ENCODE peak calls at places on chromosome 20, in six cellular contexts. E is IMR-90, K is neuronal stem cell, L is mesendoderm, T is H1, S is H9. V is an unnamed sample.

GRCh38 chr20:9447182-9447581 is 67.2 kb upstream of the LAMP5 start:
- DNase-seq in E (no peak), K (no peak), L (no peak), T (no peak), S (no peak), V (no peak)

GRCh38 chr20:9338101-9338500 is 176.3 kb upstream of the LAMP5 start:
- DNase-seq in E (no peak), K (no peak), L (no peak), T (no peak), S (no peak), V (no peak)

GRCh38 chr20:15890358-15890982 is 682.8 kb downstream of the KIF16B start:
- DNase-seq in E (no peak), K (no peak), L (no peak), T (no peak), S (no peak), V (no peak)

GRCh38 chr20:47670913-47671312 is 114.4 kb downstream of the SULF2 start:
- DNase-seq in E (no peak), K (no peak), L (no peak), T (no peak), S (no peak), V (no peak)

GRCh38 chr20:56178219-56178618 is 70.3 kb upstream of the MC3R start:
- DNase-seq in E (no peak), K (no peak), L (peak), T (no peak), S (no peak), V (no peak)

GRCh38 chr20:23190557-23190956 is 104.4 kb upstream of the CD93 start:
- DNase-seq in E (no peak), K (no peak), L (no peak), T (no peak), S (no peak), V (peak)

GRCh38 chr20:43458422-43458924 is 777 bp downstream of the SRSF6 start:
- DNase-seq in E (peak), K (peak), L (peak), T (no peak), S (peak), V (peak)

GRCh38 chr20:8399963-8400362 is 267.9 kb downstream of the PLCB1 start:
- DNase-seq in E (no peak), K (no peak), L (no peak), T (no peak), S (no peak), V (no peak)

GRCh38 chr20:63913768-63914167 is 18.8 kb downstream of the DNAJC5 start:
- DNase-seq in E (no peak), K (no peak), L (peak), T (no peak), S (no peak), V (no peak)

GRCh38 chr20:37567671-37568588 is 40.3 kb upstream of the BLCAP start:
- DNase-seq in E (no peak), K (no peak), L (peak), T (peak), S (no peak), V (no peak)

GRCh38 chr20:5773589-5773988 is 23.4 kb downstream of the SHLD1 start:
- DNase-seq in E (no peak), K (no peak), L (no peak), T (no peak), S (no peak), V (no peak)

GRCh38 chr20:44583179-44583578 is 800 bp downstream of the PKIG start:
- DNase-seq in E (peak), K (no peak), L (no peak), T (no peak), S (no peak), V (peak)

GRCh38 chr20:16061394-16061793 is 511.9 kb downstream of the KIF16B start:
- DNase-seq in E (no peak), K (no peak), L (no peak), T (no peak), S (no peak), V (no peak)

GRCh38 chr20:61726979-61727378 is 338.7 kb downstream of the TAF4 start:
- DNase-seq in E (no peak), K (no peak), L (no peak), T (no peak), S (no peak), V (no peak)

GRCh38 chr20:64090165-64090564 is 6.0 kb upstream of the LKAAEAR1 start:
- DNase-seq in E (no peak), K (no peak), L (peak), T (no peak), S (no peak), V (no peak)

GRCh38 chr20:16619953-16620352 is 46.7 kb upstream of the KIF16B start:
- DNase-seq in E (no peak), K (no peak), L (no peak), T (no peak), S (no peak), V (no peak)

GRCh38 chr20:25573288-25574251 is 11.8 kb downstream of the NINL start:
- DNase-seq in E (peak), K (no peak), L (no peak), T (no peak), S (no peak), V (no peak)

GRCh38 chr20:63163596-63164560 is 52.1 kb downstream of the YTHDF1 start:
- DNase-seq in E (no peak), K (peak), L (no peak), T (no peak), S (no peak), V (no peak)

GRCh38 chr20:45095753-45096371 is 5.1 kb downstream of the KCNS1 start:
- DNase-seq in E (peak), K (peak), L (peak), T (peak), S (peak), V (peak)

GRCh38 chr20:5691918-5692618 is 58.1 kb upstream of the SHLD1 start:
- DNase-seq in E (no peak), K (no peak), L (no peak), T (no peak), S (no peak), V (no peak)

GRCh38 chr20:11544029-11544678 is 373.5 kb upstream of the BTBD3 start:
- DNase-seq in E (peak), K (peak), L (peak), T (no peak), S (no peak), V (peak)

GRCh38 chr20:62202083-62202395 is 18.0 kb downstream of the HRH3 start:
- DNase-seq in E (peak), K (no peak), L (no peak), T (no peak), S (no peak), V (peak)

GRCh38 chr20:23705895-23706294 is 17.1 kb upstream of the CST4 start:
- DNase-seq in E (no peak), K (no peak), L (no peak), T (no peak), S (no peak), V (no peak)

GRCh38 chr20:59253325-59253724 is 47.1 kb upstream of the EDN3 start:
- DNase-seq in E (no peak), K (no peak), L (no peak), T (no peak), S (no peak), V (no peak)

GRCh38 chr20:63061701-63062100 is 54.9 kb upstream of the BHLHE23 start:
- DNase-seq in E (no peak), K (no peak), L (no peak), T (no peak), S (peak), V (no peak)

GRCh38 chr20:61262514-61262913 is 10.5 kb downstream of the CDH4 start:
- DNase-seq in E (no peak), K (no peak), L (peak), T (no peak), S (no peak), V (no peak)

GRCh38 chr20:37298190-37298939 is 8.9 kb downstream of the MANBAL start:
- DNase-seq in E (peak), K (no peak), L (no peak), T (no peak), S (no peak), V (peak)

GRCh38 chr20:40641212-40641611 is 47.8 kb downstream of the MAFB start:
- DNase-seq in E (no peak), K (no peak), L (no peak), T (no peak), S (no peak), V (no peak)

GRCh38 chr20:40643891-40644290 is 45.1 kb downstream of the MAFB start:
- DNase-seq in E (no peak), K (no peak), L (peak), T (no peak), S (no peak), V (no peak)

GRCh38 chr20:40640667-40641066 is 48.4 kb downstream of the MAFB start:
- DNase-seq in E (no peak), K (no peak), L (no peak), T (no peak), S (no peak), V (no peak)

GRCh38 chr20:40639956-40640355 is 49.1 kb downstream of the MAFB start:
- DNase-seq in E (no peak), K (no peak), L (no peak), T (peak), S (no peak), V (no peak)

GRCh38 chr20:40641809-40642208 is 47.2 kb downstream of the MAFB start:
- DNase-seq in E (no peak), K (no peak), L (no peak), T (no peak), S (no peak), V (no peak)
- H2BK15ac ChIP-seq in E (no peak), K (no peak), L (no peak), T (no peak), S (no peak), V (no peak)

DNA sequence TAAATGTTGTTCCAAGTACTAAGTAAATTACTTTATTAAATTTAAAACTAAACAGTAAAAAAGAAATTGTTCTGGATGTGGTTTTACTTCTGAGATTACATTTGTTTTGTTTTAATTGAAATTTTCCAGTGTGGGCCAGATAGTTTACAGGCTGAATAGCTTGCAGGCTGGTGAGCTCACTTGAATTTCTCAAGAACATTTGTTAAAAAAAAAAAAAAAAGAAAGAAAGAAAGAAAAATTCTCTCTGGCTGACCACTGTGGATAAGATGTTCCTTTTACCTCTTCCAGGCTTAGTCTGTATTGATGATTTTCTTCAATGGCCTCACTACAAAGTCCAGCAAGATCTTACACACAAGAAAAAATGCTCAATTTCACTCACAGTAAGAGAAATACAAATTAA is 85.4 kb downstream of the PLCG1 start:
- DNase-seq in E (peak), K (no peak), L (no peak), T (no peak), S (no peak), V (peak)
- H2BK15ac ChIP-seq in E (no peak), K (no peak), L (no peak), T (no peak), S (no peak), V (no peak)

GRCh38 chr20:53141651-53142050 is 169.5 kb downstream of the TSHZ2 start:
- DNase-seq in E (no peak), K (no peak), L (peak), T (no peak), S (no peak), V (no peak)
- H2BK15ac ChIP-seq in E (no peak), K (no peak), L (no peak), T (no peak), S (no peak), V (no peak)

GRCh38 chr20:33301192-33301930 is 18.3 kb downstream of the BPIFB1 start:
- DNase-seq in E (no peak), K (no peak), L (peak), T (no peak), S (no peak), V (peak)

GRCh38 chr20:33303595-33303994 is 20.6 kb downstream of the BPIFB1 start:
- DNase-seq in E (no peak), K (no peak), L (no peak), T (no peak), S (no peak), V (no peak)

GRCh38 chr20:33298391-33298790 is 15.4 kb downstream of the BPIFB1 start:
- DNase-seq in E (no peak), K (no peak), L (peak), T (no peak), S (peak), V (no peak)

GRCh38 chr20:33296206-33296605 is 13.2 kb downstream of the BPIFB1 start:
- DNase-seq in E (no peak), K (no peak), L (no peak), T (no peak), S (no peak), V (no peak)

GRCh38 chr20:33299111-33299603 is 16.1 kb downstream of the BPIFB1 start:
- DNase-seq in E (peak), K (peak), L (peak), T (peak), S (peak), V (peak)
- H2BK15ac ChIP-seq in E (no peak), K (no peak), L (no peak), T (no peak), S (no peak), V (no peak)

GRCh38 chr20:12886618-12887363 is 122.0 kb upstream of the SPTLC3 start:
- DNase-seq in E (no peak), K (no peak), L (no peak), T (no peak), S (no peak), V (no peak)

GRCh38 chr20:12883507-12883885 is 125.3 kb upstream of the SPTLC3 start:
- DNase-seq in E (no peak), K (no peak), L (no peak), T (no peak), S (no peak), V (peak)

DNA sequence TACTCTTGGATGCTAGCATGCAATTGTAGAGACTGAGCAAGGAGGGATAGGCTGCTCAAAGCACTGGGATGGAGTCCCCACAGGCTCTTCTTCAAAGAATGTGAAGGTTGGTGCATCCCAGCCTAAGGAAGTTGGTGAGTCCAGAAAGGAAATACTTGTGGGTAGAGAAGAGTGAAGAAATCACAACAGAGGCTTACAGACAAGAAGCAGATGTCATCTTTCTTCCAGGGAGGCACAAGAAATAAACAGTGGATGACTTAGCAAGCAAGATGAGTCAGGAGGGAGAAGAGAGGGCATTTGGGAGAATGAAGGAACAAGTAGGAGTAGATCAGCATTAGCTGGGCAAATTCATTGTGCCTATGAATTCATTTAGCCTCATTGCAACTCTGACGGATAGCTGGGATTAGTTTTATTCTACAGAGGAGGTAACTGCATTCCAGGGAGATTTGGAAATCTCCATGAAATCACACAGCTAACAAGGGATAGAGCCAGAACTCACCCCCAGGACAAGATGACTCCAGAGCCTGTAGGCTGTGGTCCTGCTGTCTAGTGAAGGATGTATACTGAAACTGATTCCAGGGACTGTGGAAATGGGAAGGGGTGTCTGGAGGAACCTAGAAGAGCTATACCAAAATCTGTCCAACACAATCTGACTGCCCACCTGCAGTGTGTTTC is 125.8 kb upstream of the SPTLC3 start:
- DNase-seq in E (peak), K (no peak), L (no peak), T (no peak), S (no peak), V (peak)
- H2BK15ac ChIP-seq in E (no peak), K (no peak), L (no peak), T (no peak), S (no peak), V (no peak)

DNA sequence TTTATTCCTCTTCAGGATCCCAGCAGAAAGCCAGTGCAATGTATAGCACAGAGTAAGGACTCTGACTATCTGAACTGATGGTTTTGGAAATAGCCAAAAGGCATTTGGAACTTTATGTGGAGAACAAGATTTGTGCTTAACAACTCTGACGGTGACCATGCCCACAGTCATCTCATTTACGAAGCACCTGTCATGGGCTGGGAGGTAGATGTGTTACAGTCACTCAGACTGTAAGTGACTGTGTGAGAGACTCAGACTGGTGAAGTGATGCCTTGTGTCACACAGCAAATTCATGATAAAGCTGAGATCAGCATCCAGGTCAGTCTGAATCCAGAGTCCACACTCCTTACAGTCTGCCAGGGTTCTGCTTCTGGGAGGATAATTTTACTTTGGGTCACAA is 23.9 kb upstream of the FAM83C start:
- DNase-seq in E (no peak), K (no peak), L (no peak), T (no peak), S (no peak), V (no peak)
- H2BK15ac ChIP-seq in E (peak), K (no peak), L (no peak), T (no peak), S (no peak), V (no peak)

DNA sequence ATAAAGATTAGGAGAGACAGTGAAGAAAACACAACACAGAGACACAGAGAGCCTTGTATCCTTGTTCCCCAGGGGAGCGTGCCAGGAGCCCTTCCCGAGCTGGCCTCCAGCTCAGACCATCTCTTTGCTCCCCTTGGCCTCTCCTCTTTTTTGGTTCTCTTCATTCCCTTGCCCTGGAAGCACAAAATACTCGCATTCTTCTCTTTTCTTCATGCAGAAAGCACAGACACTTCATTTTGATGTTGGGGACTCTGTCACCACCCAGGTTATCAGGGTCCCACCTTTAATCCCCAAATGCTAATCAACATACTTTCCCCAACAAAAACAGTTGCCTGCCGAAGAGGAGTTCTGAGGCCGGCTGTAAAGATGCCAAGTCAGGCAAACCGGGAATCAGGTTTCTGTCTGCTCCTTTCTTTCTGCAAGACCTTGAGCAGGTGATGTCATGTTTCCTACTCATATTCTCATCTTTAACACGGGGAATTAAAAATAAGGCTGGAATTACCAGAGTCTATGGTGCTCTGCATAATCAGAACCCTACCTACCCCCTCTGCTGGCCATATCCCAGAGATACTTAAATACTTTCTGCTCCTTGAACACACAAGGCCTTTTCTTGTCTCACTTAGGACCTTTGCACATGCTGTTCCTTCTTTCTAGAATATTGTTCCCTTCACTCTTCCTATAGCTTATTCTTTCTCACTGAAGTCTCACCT is 21.7 kb downstream of the TGM6 start:
- DNase-seq in E (peak), K (no peak), L (peak), T (no peak), S (no peak), V (peak)
- H2BK15ac ChIP-seq in E (no peak), K (no peak), L (no peak), T (no peak), S (no peak), V (no peak)

GRCh38 chr20:49750611-49751396 is 37.1 kb upstream of the B4GALT5 start:
- DNase-seq in E (no peak), K (no peak), L (no peak), T (no peak), S (no peak), V (no peak)

GRCh38 chr20:49752504-49752903 is 38.8 kb upstream of the B4GALT5 start:
- DNase-seq in E (no peak), K (no peak), L (no peak), T (no peak), S (no peak), V (no peak)

GRCh38 chr20:49751397-49751735 is 37.7 kb upstream of the B4GALT5 start:
- DNase-seq in E (no peak), K (no peak), L (no peak), T (no peak), S (no peak), V (no peak)

GRCh38 chr20:49748525-49748838 is 34.8 kb upstream of the B4GALT5 start:
- DNase-seq in E (no peak), K (no peak), L (no peak), T (no peak), S (no peak), V (no peak)

DNA sequence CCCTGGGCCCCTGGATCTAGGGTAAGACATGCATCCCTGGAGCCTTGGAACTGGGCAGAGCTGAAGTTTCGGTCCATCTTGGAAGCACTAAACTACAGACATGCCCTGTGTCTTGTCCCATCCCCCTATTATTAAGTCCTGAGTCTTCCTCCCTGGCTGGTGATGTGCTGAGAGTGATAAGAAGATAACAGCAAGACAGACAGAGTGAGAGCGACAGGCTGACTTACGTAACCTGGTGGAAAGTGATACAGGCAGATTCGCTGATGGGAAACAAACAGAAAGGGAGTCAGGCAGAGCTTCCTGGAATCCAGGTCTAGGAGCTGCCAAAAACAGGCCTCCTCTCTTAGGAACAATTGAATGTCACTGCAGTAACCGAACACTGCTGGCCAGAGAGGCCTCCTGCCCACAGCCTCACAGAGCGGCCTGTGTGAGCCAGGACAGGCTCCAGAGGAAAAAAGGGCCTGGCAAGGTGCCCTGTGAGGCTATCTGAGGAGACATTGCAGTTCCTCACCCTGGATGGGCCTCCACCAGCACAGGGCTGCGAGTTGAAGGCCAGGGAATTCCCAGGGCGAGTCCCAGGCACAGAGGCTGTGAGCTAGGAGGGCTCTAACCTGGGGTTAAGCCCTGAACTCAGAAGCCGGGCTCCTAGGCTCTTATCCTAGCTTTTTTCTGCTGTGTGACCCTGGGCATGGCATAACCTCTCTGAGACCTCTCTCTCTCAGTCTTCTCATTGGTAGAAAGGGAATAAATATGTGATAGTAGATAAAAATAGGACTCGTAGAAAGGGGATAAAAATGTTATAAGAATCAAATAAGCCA is 34.2 kb upstream of the B4GALT5 start:
- DNase-seq in E (peak), K (no peak), L (no peak), T (no peak), S (no peak), V (peak)
- H2BK15ac ChIP-seq in E (peak), K (no peak), L (no peak), T (no peak), S (no peak), V (no peak)